ENCODE peak calls at places on chromosomes 5 and 9, in nine cellular contexts. Z, Q, X, U, G, D, Y, F and O are unnamed samples.

GRCh38 chr5:149443210-149443609 is 64.1 kb upstream of the IL17B start:
- DNase-seq in F (no peak), D (no peak), Y (no peak), X (no peak), Z (no peak), U (no peak), G (no peak), Q (no peak), O (no peak)

GRCh38 chr5:142977363-142978051 is 207.3 kb downstream of the ARHGAP26 start:
- DNase-seq in G (peak; percentile 55), D (no peak), F (no peak), Y (no peak), X (peak; percentile 88), Z (peak; percentile 13), Q (no peak), U (no peak), O (no peak)

GRCh38 chr5:137320056-137321045 is 178.8 kb downstream of the SPOCK1 start:
- DNase-seq in U (peak; percentile 63), Q (no peak), Z (peak; percentile 13), F (peak; percentile 27), D (peak; percentile 63), Y (peak; percentile 56), X (peak; percentile 76), G (no peak), O (peak; percentile 71)

GRCh38 chr9:131289301-131290038 is at the start of gene PLPP7:
- DNase-seq in U (no peak), X (peak; percentile 90), Z (peak; percentile 85), D (peak; percentile 92), Y (no peak), Q (no peak), F (peak; percentile 51), G (peak; percentile 29), O (no peak)

GRCh38 chr5:33223563-33224305 is 217.0 kb upstream of the TARS1 start:
- DNase-seq in F (no peak), G (no peak), Z (no peak), Q (no peak), U (no peak), X (peak; percentile 46), D (no peak), Y (no peak), O (no peak)

GRCh38 chr9:116687074-116687761 is at the start of gene TRIM32:
- DNase-seq in Q (peak; percentile 97), U (peak; percentile 86), Y (peak; percentile 91), G (peak; percentile 53), D (peak; percentile 89), F (peak; percentile 61), X (peak; percentile 75), Z (peak; percentile 84), O (peak; percentile 94)

GRCh38 chr5:133372306-133373008 is 239.9 kb downstream of the FSTL4 start:
- DNase-seq in D (no peak), X (no peak), G (no peak), Q (no peak), Y (no peak), F (no peak), U (no peak), Z (no peak), O (no peak)

GRCh38 chr5:14574891-14575496 is 6.6 kb upstream of the OTULINL start:
- DNase-seq in U (peak; percentile 64), Z (peak; percentile 22), Y (peak; percentile 74), F (peak; percentile 76), G (no peak), X (peak; percentile 34), Q (no peak), D (peak; percentile 10), O (peak; percentile 46)

GRCh38 chr5:73625314-73625904 is 587 bp upstream of the ARHGEF28 start:
- DNase-seq in D (no peak), G (no peak), F (no peak), Y (peak; percentile 52), Q (no peak), U (no peak), X (peak; percentile 23), Z (no peak), O (no peak)

GRCh38 chr9:8649157-8649556 is 849.6 kb upstream of the DMAC1 start:
- DNase-seq in F (no peak), Q (no peak), X (peak; percentile 18), Y (no peak), D (no peak), Z (no peak), G (no peak), U (no peak), O (no peak)